ENCODE peak calls at places on chromosomes 7 and 10, in five cellular contexts. One of them, this sample, is unnamed.

GRCh38 chr7:28787116-28787515 is 171.0 kb downstream of the TRIL start:
- DNase-seq in H1: no peak
- DNase-seq in IMR-90: no peak
- DNase-seq in H9: no peak
- DNase-seq in mesendoderm: no peak
- DNase-seq in this sample: no peak

GRCh38 chr10:50397312-50398140 is 146.2 kb upstream of the ASAH2 start:
- DNase-seq in H9: no peak
- DNase-seq in H1: no peak
- DNase-seq in mesendoderm: no peak
- DNase-seq in IMR-90: no peak
- DNase-seq in this sample: peak; percentile 51

GRCh38 chr7:106345421-106346166 is 60.8 kb upstream of the NAMPT start:
- DNase-seq in H9: no peak
- DNase-seq in mesendoderm: no peak
- DNase-seq in H1: no peak
- DNase-seq in IMR-90: peak; percentile 61
- DNase-seq in this sample: no peak

GRCh38 chr7:83178066-83178465 is 15.4 kb upstream of the PCLO start:
- DNase-seq in mesendoderm: no peak
- DNase-seq in H9: no peak
- DNase-seq in IMR-90: no peak
- DNase-seq in H1: no peak
- DNase-seq in this sample: no peak

GRCh38 chr10:13224210-13224995 is 9.8 kb downstream of the UCMA start:
- DNase-seq in H1: no peak
- DNase-seq in H9: no peak
- DNase-seq in mesendoderm: peak; percentile 37
- DNase-seq in IMR-90: no peak
- DNase-seq in this sample: no peak

GRCh38 chr10:131818510-131819234 is 82.1 kb upstream of the PPP2R2D start:
- DNase-seq in mesendoderm: no peak
- DNase-seq in H9: no peak
- DNase-seq in IMR-90: no peak
- DNase-seq in H1: no peak
- DNase-seq in this sample: no peak

GRCh38 chr10:62093863-62094291 is 174.8 kb downstream of the RTKN2 start:
- DNase-seq in H9: no peak
- DNase-seq in IMR-90: peak; percentile 79
- DNase-seq in H1: no peak
- DNase-seq in mesendoderm: peak; percentile 14
- DNase-seq in this sample: peak; percentile 50

GRCh38 chr7:158821173-158822021 is 7.9 kb downstream of the ESYT2 start:
- DNase-seq in H1: no peak
- DNase-seq in H9: no peak
- DNase-seq in IMR-90: peak; percentile 75
- DNase-seq in mesendoderm: peak; percentile 23
- DNase-seq in this sample: peak; percentile 81

GRCh38 chr10:61464461-61465215 is 11.5 kb upstream of the TMEM26 start:
- DNase-seq in H1: no peak
- DNase-seq in H9: no peak
- DNase-seq in mesendoderm: no peak
- DNase-seq in IMR-90: peak; percentile 88
- DNase-seq in this sample: peak; percentile 49

GRCh38 chr10:110821508-110821907 is 50.2 kb upstream of the PDCD4 start:
- DNase-seq in H1: no peak
- DNase-seq in mesendoderm: no peak
- DNase-seq in H9: no peak
- DNase-seq in IMR-90: no peak
- DNase-seq in this sample: no peak

GRCh38 chr7:1746491-1746975 is 76.5 kb downstream of the ELFN1 start:
- DNase-seq in H1: no peak
- DNase-seq in IMR-90: no peak
- DNase-seq in mesendoderm: no peak
- DNase-seq in H9: no peak
- DNase-seq in this sample: no peak

GRCh38 chr10:122102867-122103525 is 114.0 kb downstream of the TACC2 start:
- DNase-seq in H1: no peak
- DNase-seq in H9: no peak
- DNase-seq in mesendoderm: no peak
- DNase-seq in IMR-90: peak; percentile 36
- DNase-seq in this sample: no peak

GRCh38 chr7:108380527-108380926 is 75.7 kb downstream of the NRCAM start:
- DNase-seq in H1: no peak
- DNase-seq in IMR-90: no peak
- DNase-seq in H9: no peak
- DNase-seq in mesendoderm: no peak
- DNase-seq in this sample: no peak

GRCh38 chr7:99551767-99552463 is at the start of gene FAM200A:
- DNase-seq in H1: no peak
- DNase-seq in mesendoderm: peak; percentile 96
- DNase-seq in IMR-90: peak; percentile 95
- DNase-seq in H9: peak; percentile 92
- DNase-seq in this sample: peak; percentile 83

GRCh38 chr7:96199421-96199820 is 122.5 kb downstream of the SLC25A13 start:
- DNase-seq in mesendoderm: no peak
- DNase-seq in H9: no peak
- DNase-seq in H1: no peak
- DNase-seq in IMR-90: peak; percentile 31
- DNase-seq in this sample: no peak

GRCh38 chr7:42914009-42914725 is 2.3 kb upstream of the C7orf25 start:
- DNase-seq in H1: no peak
- DNase-seq in IMR-90: peak; percentile 54
- DNase-seq in H9: no peak
- DNase-seq in mesendoderm: no peak
- DNase-seq in this sample: no peak

GRCh38 chr7:49643750-49644149 is 129.7 kb upstream of the VWC2 start:
- DNase-seq in IMR-90: no peak
- DNase-seq in mesendoderm: no peak
- DNase-seq in H1: no peak
- DNase-seq in H9: no peak
- DNase-seq in this sample: no peak

GRCh38 chr7:150479023-150479716 is 28.7 kb downstream of the GIMAP8 start:
- DNase-seq in H9: no peak
- DNase-seq in IMR-90: no peak
- DNase-seq in mesendoderm: no peak
- DNase-seq in H1: no peak
- DNase-seq in this sample: peak; percentile 3

GRCh38 chr7:28855538-28856217 is 102.5 kb downstream of the TRIL start:
- DNase-seq in H9: no peak
- DNase-seq in H1: no peak
- DNase-seq in mesendoderm: peak; percentile 63
- DNase-seq in IMR-90: peak; percentile 97
- DNase-seq in this sample: peak; percentile 88

GRCh38 chr7:51121945-51122425 is 194.6 kb downstream of the COBL start:
- DNase-seq in H9: no peak
- DNase-seq in H1: no peak
- DNase-seq in IMR-90: no peak
- DNase-seq in mesendoderm: peak; percentile 71
- DNase-seq in this sample: peak; percentile 45

GRCh38 chr10:17590969-17591645 is 26.1 kb downstream of the HACD1 start:
- DNase-seq in H1: no peak
- DNase-seq in H9: no peak
- DNase-seq in IMR-90: no peak
- DNase-seq in mesendoderm: no peak
- DNase-seq in this sample: peak; percentile 35

GRCh38 chr7:156932006-156932405 is 17.5 kb upstream of the NOM1 start:
- DNase-seq in mesendoderm: no peak
- DNase-seq in H1: no peak
- DNase-seq in IMR-90: no peak
- DNase-seq in H9: no peak
- DNase-seq in this sample: no peak

GRCh38 chr7:30062587-30062986 is 34.4 kb downstream of the PLEKHA8 start:
- DNase-seq in mesendoderm: peak; percentile 44
- DNase-seq in H9: no peak
- DNase-seq in H1: no peak
- DNase-seq in IMR-90: peak; percentile 56
- DNase-seq in this sample: no peak

GRCh38 chr7:95608344-95609173 is 12.2 kb upstream of the PDK4 start:
- DNase-seq in IMR-90: peak; percentile 93
- DNase-seq in mesendoderm: peak; percentile 81
- DNase-seq in H9: peak; percentile 57
- DNase-seq in H1: no peak
- DNase-seq in this sample: peak; percentile 100

GRCh38 chr7:7719235-7719634 is 828 bp upstream of the RPA3 start:
- DNase-seq in IMR-90: peak; percentile 99
- DNase-seq in mesendoderm: no peak
- DNase-seq in H9: no peak
- DNase-seq in H1: no peak
- DNase-seq in this sample: peak; percentile 41

GRCh38 chr10:43292745-43293676 is 26.1 kb upstream of the RASGEF1A start:
- DNase-seq in IMR-90: peak; percentile 41
- DNase-seq in mesendoderm: peak; percentile 57
- DNase-seq in H1: no peak
- DNase-seq in H9: peak; percentile 55
- DNase-seq in this sample: peak; percentile 27

GRCh38 chr7:136009488-136010079 is 32.4 kb upstream of the MTPN start:
- DNase-seq in IMR-90: peak; percentile 58
- DNase-seq in H9: no peak
- DNase-seq in H1: no peak
- DNase-seq in mesendoderm: peak; percentile 40
- DNase-seq in this sample: no peak

GRCh38 chr10:47362199-47362598 is 14.0 kb downstream of the RBP3 start:
- DNase-seq in H9: no peak
- DNase-seq in H1: no peak
- DNase-seq in IMR-90: no peak
- DNase-seq in mesendoderm: no peak
- DNase-seq in this sample: no peak

GRCh38 chr10:27485368-27485767 is 18.7 kb upstream of the RAB18 start:
- DNase-seq in mesendoderm: no peak
- DNase-seq in H9: no peak
- DNase-seq in H1: no peak
- DNase-seq in IMR-90: no peak
- DNase-seq in this sample: no peak
- H3K4me1 ChIP-seq in mesendoderm: no peaks in the 10 kb centered on the region
- H3K4me1 ChIP-seq in H9: no peaks in the 10 kb centered on the region
- H3K4me1 ChIP-seq in H1: no peaks in the 10 kb centered on the region
- H3K4me1 ChIP-seq in IMR-90: no peaks in the 10 kb centered on the region
- H3K4me1 ChIP-seq in this sample: no peaks in the 10 kb centered on the region

DNA sequence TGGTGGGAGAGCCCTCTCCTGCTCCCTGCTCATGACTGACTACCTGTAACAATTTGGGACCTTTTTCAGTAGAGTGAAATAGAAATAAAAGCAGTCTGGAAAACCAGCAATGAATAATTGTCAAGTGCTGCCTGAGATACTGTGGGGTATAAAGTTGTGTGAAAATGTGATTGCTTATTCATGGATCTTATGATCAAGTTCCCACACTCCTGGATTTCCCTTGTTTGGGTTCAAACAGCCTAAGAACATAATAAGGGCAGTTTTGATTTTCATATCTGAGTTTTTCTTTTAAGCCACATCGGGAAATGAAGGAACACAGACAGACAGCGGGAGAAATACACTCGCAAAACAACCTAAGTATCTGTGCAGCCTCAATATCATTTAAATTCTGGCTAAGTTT is 52.9 kb downstream of the CALD1 start:
- DNase-seq in H9: no peak
- DNase-seq in mesendoderm: no peak
- DNase-seq in H1: no peak
- DNase-seq in IMR-90: no peak
- DNase-seq in this sample: no peak
- H3K23ac ChIP-seq in H9: no peak overlapping the region
- H3K23ac ChIP-seq in mesendoderm: no peak overlapping the region
- H3K23ac ChIP-seq in H1: no peak overlapping the region
- H3K23ac ChIP-seq in IMR-90: no peak overlapping the region
- H3K23ac ChIP-seq in this sample: no peak overlapping the region

DNA sequence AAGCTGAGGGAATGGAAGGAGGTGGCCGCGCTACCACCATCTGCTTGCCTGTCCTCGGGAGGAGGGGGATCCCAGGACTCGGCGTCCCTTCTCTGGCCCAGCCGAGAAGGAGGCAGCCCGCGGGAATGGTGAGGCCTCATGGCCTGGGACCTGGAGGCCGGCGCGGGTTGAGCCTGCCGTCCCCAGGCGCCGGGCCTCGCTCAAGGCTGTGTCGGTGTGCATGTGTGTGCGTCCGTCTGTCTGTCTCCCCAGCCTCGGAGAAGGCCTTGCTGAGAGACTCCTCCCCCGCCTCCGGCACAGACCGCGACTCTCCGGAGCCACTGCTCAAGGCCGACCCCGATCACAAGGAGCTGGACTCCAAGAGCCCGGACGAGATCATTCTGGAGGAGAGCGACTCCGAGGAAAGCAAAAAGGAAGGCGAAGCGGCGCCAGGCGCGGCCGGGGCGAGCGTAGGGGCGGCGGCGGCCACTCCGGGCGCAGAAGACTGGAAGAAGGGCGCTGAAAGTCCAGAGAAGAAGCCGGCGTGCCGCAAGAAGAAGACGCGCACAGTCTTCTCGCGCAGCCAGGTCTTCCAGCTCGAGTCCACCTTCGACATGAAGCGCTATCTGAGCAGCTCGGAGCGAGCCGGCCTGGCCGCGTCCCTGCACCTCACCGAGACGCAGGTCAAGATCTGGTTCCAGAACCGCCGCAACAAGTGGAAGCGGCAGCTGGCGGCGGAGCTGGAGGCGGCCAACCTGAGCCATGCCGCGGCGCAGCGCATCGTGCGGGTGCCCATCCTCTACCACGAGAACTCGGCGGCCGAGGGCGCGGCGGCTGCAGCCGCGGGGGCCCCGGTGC is 1.3 kb downstream of the HMX3 start:
- DNase-seq in H1: no peak
- DNase-seq in IMR-90: no peak
- DNase-seq in mesendoderm: peak; percentile 84
- DNase-seq in H9: peak; percentile 76
- DNase-seq in this sample: no peak
- H3K4me1 ChIP-seq in H1: peaks cover 47% of the 10 kb centered on the region
- H3K4me1 ChIP-seq in IMR-90: peaks cover 2% of the 10 kb centered on the region
- H3K4me1 ChIP-seq in mesendoderm: peaks cover 7% of the 10 kb centered on the region
- H3K4me1 ChIP-seq in H9: no peaks in the 10 kb centered on the region
- H3K4me1 ChIP-seq in this sample: peaks cover 15% of the 10 kb centered on the region

GRCh38 chr10:6211341-6212265 is 8.9 kb downstream of the PFKFB3 start:
- DNase-seq in H1: no peak
- DNase-seq in H9: peak; percentile 27
- DNase-seq in mesendoderm: peak; percentile 44
- DNase-seq in IMR-90: peak; percentile 46
- DNase-seq in this sample: peak; percentile 24
- H3K23ac ChIP-seq in H1: peak overlapping the region; percentile 98
- H3K23ac ChIP-seq in H9: no peak overlapping the region
- H3K23ac ChIP-seq in mesendoderm: no peak overlapping the region
- H3K23ac ChIP-seq in IMR-90: peak overlapping the region; percentile 83
- H3K23ac ChIP-seq in this sample: no peak overlapping the region

GRCh38 chr7:2803342-2803692 is 40.8 kb downstream of the GNA12 start:
- DNase-seq in H1: no peak
- DNase-seq in H9: no peak
- DNase-seq in mesendoderm: no peak
- DNase-seq in IMR-90: no peak
- DNase-seq in this sample: no peak
- H3K4me1 ChIP-seq in H1: peaks cover 24% of the 10 kb centered on the region
- H3K4me1 ChIP-seq in H9: peaks cover 34% of the 10 kb centered on the region
- H3K4me1 ChIP-seq in mesendoderm: peaks cover 17% of the 10 kb centered on the region
- H3K4me1 ChIP-seq in IMR-90: peaks cover 28% of the 10 kb centered on the region
- H3K4me1 ChIP-seq in this sample: peaks cover 36% of the 10 kb centered on the region